ENCODE peak calls at places on chromosomes 7 and 10, in five cellular contexts. Y is T follicular helper cell, O is NCI-H2081, W is T-cell, K is naive B cell. C is an unnamed sample.

GRCh38 chr10:72375585-72375984 is 20.9 kb upstream of the DNAJB12 start:
- DNase-seq in Y (no peak), O (no peak), K (no peak), W (no peak), C (no peak)

GRCh38 chr10:97701438-97702064 is 12.0 kb upstream of the MARVELD1 start:
- DNase-seq in O (peak; percentile 32), Y (peak; percentile 20), K (peak; percentile 37), W (no peak), C (peak; percentile 34)

GRCh38 chr7:81515009-81515408 is 254.8 kb downstream of the HGF start:
- DNase-seq in O (no peak), W (no peak), Y (no peak), K (no peak), C (no peak)

GRCh38 chr7:14978687-14979086 is 76.1 kb upstream of the DGKB start:
- DNase-seq in O (no peak), K (no peak), W (no peak), Y (no peak), C (no peak)

GRCh38 chr10:36172574-36172973 is 530.5 kb upstream of the FZD8 start:
- DNase-seq in Y (no peak), O (no peak), K (no peak), W (no peak), C (no peak)

GRCh38 chr10:131681122-131681521 is 219.7 kb upstream of the PPP2R2D start:
- DNase-seq in K (no peak), W (no peak), O (no peak), Y (no peak), C (no peak)

GRCh38 chr10:124568858-124569622 is 107.4 kb downstream of the LHPP start:
- DNase-seq in O (no peak), K (no peak), W (no peak), Y (no peak), C (no peak)

GRCh38 chr7:28203498-28204240 is 23.1 kb upstream of the JAZF1 start:
- DNase-seq in K (no peak), Y (no peak), W (no peak), O (no peak), C (no peak)

GRCh38 chr7:155788616-155789000 is 23.7 kb downstream of the SHH start:
- DNase-seq in Y (no peak), K (no peak), W (no peak), O (no peak), C (no peak)

GRCh38 chr10:51073461-51074237 is 638 bp upstream of the PRKG1 start:
- DNase-seq in O (no peak), W (no peak), K (no peak), Y (no peak), C (no peak)

GRCh38 chr10:17216901-17217395 is 11.1 kb upstream of the VIM start:
- DNase-seq in K (no peak), W (no peak), Y (no peak), O (no peak), C (no peak)

GRCh38 chr7:2680256-2680655 is 7.7 kb upstream of the AMZ1 start:
- DNase-seq in K (no peak), Y (no peak), O (no peak), W (no peak), C (no peak)

GRCh38 chr10:34297551-34298370 is 517.3 kb downstream of the PARD3 start:
- DNase-seq in K (no peak), Y (no peak), W (no peak), O (peak; percentile 40), C (no peak)

GRCh38 chr7:149625947-149626392 is 128.4 kb upstream of the ZNF746 start:
- DNase-seq in Y (no peak), K (no peak), W (no peak), O (no peak), C (no peak)

GRCh38 chr10:13652860-13653259 is 66.1 kb downstream of the PRPF18 start:
- DNase-seq in Y (no peak), O (no peak), W (no peak), K (no peak), C (no peak)

GRCh38 chr10:124138195-124138882 is 44.9 kb upstream of the CHST15 start:
- DNase-seq in Y (no peak), K (no peak), O (no peak), W (no peak), C (no peak)

GRCh38 chr7:128739990-128740682 is 977 bp downstream of the CALU start:
- DNase-seq in K (no peak), Y (no peak), O (no peak), W (no peak), C (no peak)

GRCh38 chr7:14197280-14197679 is 207.8 kb upstream of the ETV1 start:
- DNase-seq in W (no peak), K (no peak), O (peak; percentile 94), Y (no peak), C (no peak)

GRCh38 chr7:132240262-132240661 is 336.0 kb downstream of the PLXNA4 start:
- DNase-seq in W (no peak), Y (no peak), O (peak; percentile 43), K (no peak), C (no peak)

GRCh38 chr10:84333864-84334451 is 5.6 kb downstream of the CCSER2 start:
- DNase-seq in O (no peak), Y (peak; percentile 47), K (peak; percentile 56), W (peak; percentile 64), C (peak; percentile 50)

GRCh38 chr7:112112822-112113255 is 93.4 kb downstream of the DOCK4 start:
- DNase-seq in Y (no peak), W (no peak), K (no peak), O (no peak), C (no peak)

GRCh38 chr7:106282852-106283251 is 1.9 kb downstream of the NAMPT start:
- DNase-seq in K (no peak), O (no peak), Y (no peak), W (no peak), C (no peak)

GRCh38 chr10:80407836-80408197 is 534 bp upstream of the PRXL2A start:
- DNase-seq in K (no peak), Y (no peak), W (no peak), O (peak; percentile 9), C (no peak)

GRCh38 chr7:151809156-151809863 is 67.6 kb downstream of the PRKAG2 start:
- DNase-seq in K (no peak), O (no peak), W (no peak), Y (no peak), C (no peak)

GRCh38 chr7:114085592-114086490 is 167.0 kb upstream of the PPP1R3A start:
- DNase-seq in O (peak; percentile 93), Y (no peak), K (peak; percentile 28), W (no peak), C (peak; percentile 50)

GRCh38 chr7:2635148-2635668 is 3.4 kb downstream of the TTYH3 start:
- DNase-seq in Y (no peak), O (no peak), W (no peak), K (no peak), C (no peak)

GRCh38 chr10:13669182-13669860 is 82.6 kb downstream of the PRPF18 start:
- DNase-seq in W (no peak), O (no peak), Y (no peak), K (no peak), C (no peak)

GRCh38 chr10:70348228-70348850 is 34.1 kb downstream of the LRRC20 start:
- DNase-seq in O (peak; percentile 43), K (no peak), Y (no peak), W (no peak), C (peak; percentile 18)

GRCh38 chr7:69708857-69709256 is 110.6 kb downstream of the AUTS2 start:
- DNase-seq in Y (no peak), K (no peak), O (peak; percentile 42), W (no peak), C (no peak)

GRCh38 chr10:60299961-60300883 is 89.5 kb downstream of the ANK3 start:
- DNase-seq in W (no peak), K (no peak), O (no peak), Y (no peak), C (no peak)